ENCODE peak calls at places on chromosomes 16 and 17, in seven cellular contexts. One of them, this sample, is unnamed.

GRCh38 chr16:46573008-46573833 is 48.0 kb downstream of the SHCBP1 start:
- DNase-seq in HCT116: no peak
- DNase-seq in IMR-90: peak; percentile 52
- DNase-seq in body of pancreas: no peak
- DNase-seq in heart left ventricle: no peak
- DNase-seq in adrenal gland: no peak
- DNase-seq in A549: peak; percentile 12
- DNase-seq in this sample: no peak

GRCh38 chr16:88381820-88382451 is 823 bp upstream of the ZNF469 start:
- DNase-seq in adrenal gland: no peak
- DNase-seq in body of pancreas: no peak
- DNase-seq in HCT116: no peak
- DNase-seq in IMR-90: no peak
- DNase-seq in heart left ventricle: no peak
- DNase-seq in A549: no peak
- DNase-seq in this sample: no peak

GRCh38 chr17:3754458-3755334 is 31.0 kb downstream of the HASPIN start:
- DNase-seq in A549: no peak
- DNase-seq in adrenal gland: no peak
- DNase-seq in heart left ventricle: no peak
- DNase-seq in body of pancreas: peak; percentile 100
- DNase-seq in HCT116: peak; percentile 95
- DNase-seq in IMR-90: no peak
- DNase-seq in this sample: peak; percentile 82

GRCh38 chr16:54505479-54506247 is 219.1 kb upstream of the IRX3 start:
- DNase-seq in A549: no peak
- DNase-seq in heart left ventricle: no peak
- DNase-seq in body of pancreas: no peak
- DNase-seq in adrenal gland: no peak
- DNase-seq in IMR-90: no peak
- DNase-seq in HCT116: no peak
- DNase-seq in this sample: no peak

GRCh38 chr16:7363397-7364053 is 30.9 kb downstream of the RBFOX1 start:
- DNase-seq in A549: no peak
- DNase-seq in adrenal gland: peak; percentile 74
- DNase-seq in IMR-90: no peak
- DNase-seq in body of pancreas: peak; percentile 8
- DNase-seq in heart left ventricle: peak; percentile 42
- DNase-seq in HCT116: no peak
- DNase-seq in this sample: no peak

GRCh38 chr17:76569607-76570279 is 15.9 kb downstream of the ST6GALNAC2 start:
- DNase-seq in body of pancreas: peak; percentile 81
- DNase-seq in heart left ventricle: no peak
- DNase-seq in A549: no peak
- DNase-seq in HCT116: no peak
- DNase-seq in IMR-90: no peak
- DNase-seq in adrenal gland: peak; percentile 91
- DNase-seq in this sample: peak; percentile 94

GRCh38 chr16:89491238-89491869 is 993 bp upstream of the ANKRD11 start:
- DNase-seq in HCT116: no peak
- DNase-seq in heart left ventricle: no peak
- DNase-seq in IMR-90: no peak
- DNase-seq in A549: peak; percentile 64
- DNase-seq in body of pancreas: no peak
- DNase-seq in adrenal gland: no peak
- DNase-seq in this sample: no peak

GRCh38 chr17:40852378-40852777 is 14.6 kb downstream of the KRT12 start:
- DNase-seq in adrenal gland: no peak
- DNase-seq in A549: no peak
- DNase-seq in body of pancreas: no peak
- DNase-seq in HCT116: no peak
- DNase-seq in heart left ventricle: no peak
- DNase-seq in IMR-90: no peak
- DNase-seq in this sample: no peak

GRCh38 chr16:7270823-7271222 is 61.8 kb upstream of the RBFOX1 start:
- DNase-seq in heart left ventricle: no peak
- DNase-seq in A549: no peak
- DNase-seq in IMR-90: no peak
- DNase-seq in body of pancreas: no peak
- DNase-seq in adrenal gland: no peak
- DNase-seq in HCT116: no peak
- DNase-seq in this sample: no peak

GRCh38 chr17:62749926-62750325 is 58.2 kb downstream of the MARCHF10 start:
- DNase-seq in HCT116: no peak
- DNase-seq in heart left ventricle: no peak
- DNase-seq in adrenal gland: no peak
- DNase-seq in body of pancreas: no peak
- DNase-seq in IMR-90: no peak
- DNase-seq in A549: no peak
- DNase-seq in this sample: no peak

GRCh38 chr16:30028438-30029093 is 2.5 kb downstream of the TLCD3B start:
- DNase-seq in A549: no peak
- DNase-seq in heart left ventricle: peak; percentile 21
- DNase-seq in IMR-90: no peak
- DNase-seq in HCT116: no peak
- DNase-seq in body of pancreas: no peak
- DNase-seq in adrenal gland: no peak
- DNase-seq in this sample: peak; percentile 37

GRCh38 chr17:19457830-19458271 is 46.8 kb downstream of the RNF112 start:
- DNase-seq in A549: no peak
- DNase-seq in IMR-90: no peak
- DNase-seq in heart left ventricle: no peak
- DNase-seq in HCT116: no peak
- DNase-seq in adrenal gland: peak; percentile 23
- DNase-seq in body of pancreas: no peak
- DNase-seq in this sample: no peak

GRCh38 chr17:19319771-19320505 is 42.6 kb downstream of the B9D1 start:
- DNase-seq in IMR-90: no peak
- DNase-seq in adrenal gland: no peak
- DNase-seq in heart left ventricle: no peak
- DNase-seq in HCT116: no peak
- DNase-seq in body of pancreas: no peak
- DNase-seq in A549: no peak
- DNase-seq in this sample: no peak

GRCh38 chr17:65231662-65232335 is 94.6 kb downstream of the RGS9 start:
- DNase-seq in HCT116: peak; percentile 74
- DNase-seq in IMR-90: peak; percentile 88
- DNase-seq in body of pancreas: peak; percentile 41
- DNase-seq in heart left ventricle: no peak
- DNase-seq in adrenal gland: peak; percentile 74
- DNase-seq in A549: peak; percentile 94
- DNase-seq in this sample: peak; percentile 46

GRCh38 chr16:89495121-89495520 is 4.8 kb upstream of the ANKRD11 start:
- DNase-seq in adrenal gland: no peak
- DNase-seq in heart left ventricle: no peak
- DNase-seq in body of pancreas: no peak
- DNase-seq in HCT116: no peak
- DNase-seq in A549: no peak
- DNase-seq in IMR-90: peak; percentile 80
- DNase-seq in this sample: no peak

GRCh38 chr17:15263680-15264079 is 1.4 kb downstream of the PMP22 start:
- DNase-seq in heart left ventricle: no peak
- DNase-seq in A549: no peak
- DNase-seq in HCT116: no peak
- DNase-seq in IMR-90: no peak
- DNase-seq in adrenal gland: no peak
- DNase-seq in body of pancreas: no peak
- DNase-seq in this sample: no peak

GRCh38 chr17:35373984-35374765 is 754 bp upstream of the SLFN11 start:
- DNase-seq in adrenal gland: peak; percentile 69
- DNase-seq in A549: peak; percentile 40
- DNase-seq in IMR-90: peak; percentile 55
- DNase-seq in heart left ventricle: peak; percentile 63
- DNase-seq in body of pancreas: peak; percentile 31
- DNase-seq in HCT116: no peak
- DNase-seq in this sample: peak; percentile 40

GRCh38 chr16:11076259-11077018 is 132.1 kb downstream of the CLEC16A start:
- DNase-seq in body of pancreas: no peak
- DNase-seq in adrenal gland: no peak
- DNase-seq in IMR-90: peak; percentile 44
- DNase-seq in A549: no peak
- DNase-seq in HCT116: no peak
- DNase-seq in heart left ventricle: no peak
- DNase-seq in this sample: no peak

GRCh38 chr17:73827627-73828241 is 183.5 kb upstream of the SDK2 start:
- DNase-seq in body of pancreas: no peak
- DNase-seq in IMR-90: no peak
- DNase-seq in A549: no peak
- DNase-seq in heart left ventricle: no peak
- DNase-seq in adrenal gland: no peak
- DNase-seq in HCT116: no peak
- DNase-seq in this sample: no peak

GRCh38 chr17:19372439-19372838 is 5.9 kb upstream of the MAPK7 start:
- DNase-seq in IMR-90: no peak
- DNase-seq in body of pancreas: no peak
- DNase-seq in adrenal gland: no peak
- DNase-seq in HCT116: no peak
- DNase-seq in A549: no peak
- DNase-seq in heart left ventricle: no peak
- DNase-seq in this sample: no peak

GRCh38 chr16:81889896-81890634 is 111.0 kb downstream of the PLCG2 start:
- DNase-seq in adrenal gland: peak; percentile 77
- DNase-seq in HCT116: peak; percentile 64
- DNase-seq in A549: peak; percentile 74
- DNase-seq in heart left ventricle: peak; percentile 30
- DNase-seq in IMR-90: peak; percentile 51
- DNase-seq in body of pancreas: peak; percentile 64
- DNase-seq in this sample: peak; percentile 63

GRCh38 chr17:39099686-39100293 is 51.6 kb downstream of the PLXDC1 start:
- DNase-seq in adrenal gland: peak; percentile 71
- DNase-seq in A549: no peak
- DNase-seq in HCT116: no peak
- DNase-seq in IMR-90: peak; percentile 62
- DNase-seq in body of pancreas: peak; percentile 17
- DNase-seq in heart left ventricle: peak; percentile 84
- DNase-seq in this sample: peak; percentile 69

GRCh38 chr16:88323546-88324330 is 59.0 kb upstream of the ZNF469 start:
- DNase-seq in HCT116: no peak
- DNase-seq in adrenal gland: no peak
- DNase-seq in A549: no peak
- DNase-seq in IMR-90: no peak
- DNase-seq in heart left ventricle: no peak
- DNase-seq in body of pancreas: no peak
- DNase-seq in this sample: no peak

GRCh38 chr16:11560701-11561439 is 25.8 kb downstream of the LITAF start:
- DNase-seq in IMR-90: no peak
- DNase-seq in adrenal gland: peak; percentile 85
- DNase-seq in A549: no peak
- DNase-seq in body of pancreas: no peak
- DNase-seq in HCT116: no peak
- DNase-seq in heart left ventricle: peak; percentile 45
- DNase-seq in this sample: no peak

GRCh38 chr17:36778458-36778857 is 158.8 kb upstream of the LHX1 start:
- DNase-seq in adrenal gland: no peak
- DNase-seq in heart left ventricle: no peak
- DNase-seq in body of pancreas: no peak
- DNase-seq in A549: no peak
- DNase-seq in IMR-90: no peak
- DNase-seq in HCT116: no peak
- DNase-seq in this sample: no peak

GRCh38 chr17:60396412-60396811 is 4.5 kb upstream of the USP32 start:
- DNase-seq in A549: no peak
- DNase-seq in adrenal gland: no peak
- DNase-seq in IMR-90: no peak
- DNase-seq in heart left ventricle: no peak
- DNase-seq in HCT116: no peak
- DNase-seq in body of pancreas: no peak
- DNase-seq in this sample: no peak

GRCh38 chr17:17445925-17446665 is 30.7 kb upstream of the MED9 start:
- DNase-seq in body of pancreas: peak; percentile 66
- DNase-seq in adrenal gland: no peak
- DNase-seq in A549: peak; percentile 98
- DNase-seq in HCT116: peak; percentile 76
- DNase-seq in IMR-90: peak; percentile 96
- DNase-seq in heart left ventricle: no peak
- DNase-seq in this sample: no peak

GRCh38 chr16:56601325-56601724 is 7.1 kb upstream of the MT2A start:
- DNase-seq in body of pancreas: no peak
- DNase-seq in IMR-90: no peak
- DNase-seq in HCT116: no peak
- DNase-seq in heart left ventricle: no peak
- DNase-seq in A549: no peak
- DNase-seq in adrenal gland: peak; percentile 41
- DNase-seq in this sample: no peak
- TF ChIP-seq POLR2A in body of pancreas: no peak
- TF ChIP-seq POLR2A in IMR-90: no peak
- TF ChIP-seq POLR2A in HCT116: no peak
- TF ChIP-seq POLR2A in heart left ventricle: no peak
- TF ChIP-seq POLR2A in A549: no peak
- TF ChIP-seq POLR2A in adrenal gland: no peak
- TF ChIP-seq POLR2A in this sample: no peak

DNA sequence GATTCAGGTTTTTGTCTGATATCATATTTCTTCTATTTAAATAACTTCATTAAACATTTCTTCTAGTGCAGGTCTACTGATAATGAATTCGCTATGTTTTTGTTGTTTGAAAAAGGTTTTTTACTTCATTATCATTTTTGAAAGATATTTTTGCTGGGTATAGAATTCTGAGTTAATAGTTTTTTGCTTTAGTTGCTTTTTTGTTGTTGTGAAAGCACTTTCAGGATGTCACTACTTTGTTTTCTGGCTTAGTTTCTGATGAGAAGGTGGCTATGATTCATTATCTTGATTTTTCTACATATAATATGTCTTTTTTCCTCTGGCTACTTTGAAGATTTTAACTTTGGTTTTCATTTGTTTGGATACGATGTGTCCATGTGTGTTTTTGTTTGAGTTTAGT is 3.5 kb downstream of the ZFP1 start:
- DNase-seq in IMR-90: no peak
- DNase-seq in A549: no peak
- DNase-seq in adrenal gland: no peak
- DNase-seq in body of pancreas: no peak
- DNase-seq in HCT116: no peak
- DNase-seq in heart left ventricle: no peak
- DNase-seq in this sample: no peak
- H3K9me3 ChIP-seq in IMR-90: peaks cover 3% of the 10 kb centered on the region
- H3K9me3 ChIP-seq in A549: peaks cover 58% of the 10 kb centered on the region
- H3K9me3 ChIP-seq in adrenal gland: peaks cover 9% of the 10 kb centered on the region
- H3K9me3 ChIP-seq in body of pancreas: no peaks in the 10 kb centered on the region
- H3K9me3 ChIP-seq in HCT116: peaks cover 26% of the 10 kb centered on the region
- H3K9me3 ChIP-seq in heart left ventricle: peaks cover 13% of the 10 kb centered on the region
- H3K9me3 ChIP-seq in this sample: no peaks in the 10 kb centered on the region

GRCh38 chr16:67202956-67203493 is 4.1 kb downstream of the ELMO3 start:
- DNase-seq in A549: no peak
- DNase-seq in body of pancreas: no peak
- DNase-seq in IMR-90: no peak
- DNase-seq in HCT116: no peak
- DNase-seq in heart left ventricle: no peak
- DNase-seq in adrenal gland: no peak
- DNase-seq in this sample: no peak
- TF ChIP-seq POLR2A in A549: no peak
- TF ChIP-seq POLR2A in body of pancreas: no peak
- TF ChIP-seq POLR2A in IMR-90: no peak
- TF ChIP-seq POLR2A in HCT116: no peak
- TF ChIP-seq POLR2A in heart left ventricle: no peak
- TF ChIP-seq POLR2A in adrenal gland: no peak
- TF ChIP-seq POLR2A in this sample: no peak

DNA sequence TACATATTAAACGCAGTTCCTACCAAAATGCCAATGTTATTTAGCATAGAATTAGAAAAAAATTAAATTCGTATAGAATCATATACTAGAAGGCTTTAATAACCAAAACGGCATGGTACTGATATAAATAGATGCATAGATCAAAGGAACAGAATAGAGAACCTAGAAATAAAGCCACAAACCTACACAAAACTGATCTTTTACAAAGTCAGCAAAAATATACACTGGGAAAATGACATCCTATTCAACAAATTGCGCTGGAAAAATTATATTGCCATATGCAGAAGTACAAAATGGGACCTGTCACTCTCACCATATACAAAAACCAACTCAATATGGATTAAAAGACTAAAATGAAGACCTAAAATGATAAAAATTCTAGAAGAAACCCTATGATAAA is 1882.6 kb downstream of the TP53TG3F start:
- DNase-seq in adrenal gland: no peak
- DNase-seq in IMR-90: no peak
- DNase-seq in heart left ventricle: no peak
- DNase-seq in HCT116: no peak
- DNase-seq in body of pancreas: no peak
- DNase-seq in A549: no peak
- DNase-seq in this sample: no peak
- H3K9me3 ChIP-seq in adrenal gland: peaks cover 4% of the 10 kb centered on the region
- H3K9me3 ChIP-seq in IMR-90: peaks cover 6% of the 10 kb centered on the region
- H3K9me3 ChIP-seq in heart left ventricle: peaks cover 5% of the 10 kb centered on the region
- H3K9me3 ChIP-seq in HCT116: peaks cover 28% of the 10 kb centered on the region
- H3K9me3 ChIP-seq in body of pancreas: no peaks in the 10 kb centered on the region
- H3K9me3 ChIP-seq in A549: peaks cover 2% of the 10 kb centered on the region
- H3K9me3 ChIP-seq in this sample: no peaks in the 10 kb centered on the region

This sample was measured in testis.